ENCODE peak calls at places on chromosomes 11 and 22, in four cellular contexts. E is neural crest cell, A is gastrocnemius medialis, W is HFFc6. S is an unnamed sample.

GRCh38 chr11:62449451-62449851 is 30.6 kb downstream of the SCGB1A1 start:
- DNase-seq in E (no peak), A (no peak), W (no peak), S (no peak)

GRCh38 chr11:14445542-14446530 is 53.8 kb downstream of the COPB1 start:
- DNase-seq in E (no peak), A (no peak), W (no peak), S (no peak)

GRCh38 chr11:33211588-33211987 is 45.6 kb upstream of the HIPK3 start:
- DNase-seq in E (no peak), A (no peak), W (no peak), S (no peak)

GRCh38 chr11:17431139-17431538 is 42.7 kb upstream of the KCNJ11 start:
- DNase-seq in E (no peak), A (no peak), W (no peak), S (no peak)

GRCh38 chr11:110230377-110230776 is 66.0 kb downstream of the RDX start:
- DNase-seq in E (no peak), A (no peak), W (no peak), S (no peak)

GRCh38 chr11:111936045-111936400 is 1.1 kb upstream of the DIXDC1 start:
- DNase-seq in E (no peak), A (no peak), W (no peak), S (no peak)

GRCh38 chr11:61102667-61103491 is 590 bp downstream of the CD5 start:
- DNase-seq in E (no peak), A (no peak), W (no peak), S (no peak)

GRCh38 chr11:12461516-12461915 is 84.1 kb downstream of the PARVA start:
- DNase-seq in E (no peak), A (no peak), W (no peak), S (no peak)

GRCh38 chr22:37386441-37386840 is 40.8 kb downstream of the ELFN2 start:
- DNase-seq in E (peak; percentile 27), A (no peak), W (no peak), S (no peak)

GRCh38 chr11:911031-911889 is 650 bp upstream of the CHID1 start:
- DNase-seq in E (peak; percentile 40), A (peak; percentile 29), W (peak; percentile 28), S (no peak)

GRCh38 chr11:23097906-23098305 is 237.6 kb upstream of the CCDC179 start:
- DNase-seq in E (no peak), A (no peak), W (no peak), S (no peak)

GRCh38 chr11:6251990-6252473 is 7.6 kb upstream of the CCKBR start:
- DNase-seq in E (no peak), A (no peak), W (no peak), S (no peak)

GRCh38 chr11:91296628-91297027 is 928.0 kb upstream of the FAT3 start:
- DNase-seq in E (no peak), A (no peak), W (no peak), S (no peak)

GRCh38 chr11:119388103-119388502 is 6.6 kb upstream of the USP2 start:
- DNase-seq in E (no peak), A (no peak), W (no peak), S (no peak)

GRCh38 chr22:46373166-46373565 is 37.7 kb downstream of the TRMU start:
- DNase-seq in E (no peak), A (no peak), W (no peak), S (peak; percentile 37)

GRCh38 chr11:2107521-2107920 is 31.7 kb downstream of the IGF2 start:
- DNase-seq in E (no peak), A (no peak), W (no peak), S (no peak)

GRCh38 chr11:86934933-86935579 is 20.1 kb downstream of the FZD4 start:
- DNase-seq in E (no peak), A (no peak), W (no peak), S (no peak)

GRCh38 chr11:10450451-10451398 is 4.3 kb upstream of the AMPD3 start:
- DNase-seq in E (peak; percentile 33), A (peak; percentile 55), W (no peak), S (peak; percentile 32)
- TF ChIP-seq CTCF in E (peak; percentile 74), A (peak; percentile 45), W (peak; percentile 76), S (peak; percentile 21)

GRCh38 chr11:44522294-44522693 is 43.2 kb upstream of the CD82 start:
- DNase-seq in E (no peak), A (no peak), W (no peak), S (no peak)

GRCh38 chr11:44517541-44517940 is 47.9 kb upstream of the CD82 start:
- DNase-seq in E (no peak), A (no peak), W (no peak), S (no peak)

GRCh38 chr11:44519989-44520737 is 45.3 kb upstream of the CD82 start:
- DNase-seq in E (no peak), A (no peak), W (no peak), S (no peak)

GRCh38 chr11:44518968-44519550 is 46.4 kb upstream of the CD82 start:
- DNase-seq in E (no peak), A (no peak), W (no peak), S (no peak)

GRCh38 chr11:44521148-44521547 is 44.3 kb upstream of the CD82 start:
- DNase-seq in E (no peak), A (no peak), W (no peak), S (no peak)
- TF ChIP-seq CTCF in E (no peak), A (no peak), W (no peak), S (no peak)

DNA sequence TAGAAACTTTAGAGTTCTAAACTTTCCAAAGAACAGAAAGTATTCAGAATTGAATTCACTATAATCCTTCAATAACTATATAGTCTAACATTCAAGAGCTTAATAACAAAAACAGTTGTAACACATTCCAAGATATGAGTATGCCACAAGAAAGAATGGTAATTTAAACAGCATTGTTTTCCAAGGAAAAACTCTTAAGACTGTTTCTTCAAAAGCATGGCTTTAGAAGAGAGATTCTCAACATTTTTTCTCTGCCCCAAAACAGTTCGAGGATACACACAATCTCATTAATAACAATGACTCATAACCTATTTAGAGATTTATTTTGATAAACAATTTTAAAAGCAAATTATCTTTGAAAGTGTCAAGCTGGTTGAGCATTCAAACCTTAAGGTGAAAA is 16.7 kb upstream of the ARHGAP32 start:
- DNase-seq in E (no peak), A (no peak), W (no peak), S (no peak)
- TF ChIP-seq CTCF in E (no peak), A (no peak), W (no peak), S (no peak)

GRCh38 chr11:72787262-72788104 is 6.4 kb downstream of the STARD10 start:
- DNase-seq in E (no peak), A (no peak), W (no peak), S (no peak)
- TF ChIP-seq CTCF in E (peak; percentile 46), A (no peak), W (no peak), S (no peak)

GRCh38 chr11:104765401-104765800 is 132.9 kb downstream of the CASP12 start:
- DNase-seq in E (no peak), A (no peak), W (no peak), S (no peak)
- TF ChIP-seq CTCF in E (no peak), A (no peak), W (no peak), S (no peak)

GRCh38 chr11:121762820-121763219 is 310.1 kb upstream of the SORL1-AS1 start:
- DNase-seq in E (no peak), A (no peak), W (no peak), S (no peak)
- TF ChIP-seq CTCF in E (no peak), A (no peak), W (no peak), S (no peak)

GRCh38 chr22:36344106-36344827 is 43.5 kb downstream of the MYH9 start:
- DNase-seq in E (no peak), A (no peak), W (no peak), S (no peak)

GRCh38 chr22:36340621-36341020 is 47.1 kb downstream of the MYH9 start:
- DNase-seq in E (no peak), A (no peak), W (no peak), S (no peak)

GRCh38 chr22:36341640-36342041 is 46.1 kb downstream of the MYH9 start:
- DNase-seq in E (no peak), A (no peak), W (no peak), S (no peak)

GRCh38 chr22:36343070-36343719 is 44.6 kb downstream of the MYH9 start:
- DNase-seq in E (no peak), A (no peak), W (no peak), S (no peak)

GRCh38 chr22:36343720-36344105 is 44.1 kb downstream of the MYH9 start:
- DNase-seq in E (no peak), A (no peak), W (no peak), S (no peak)
- TF ChIP-seq CTCF in E (no peak), A (no peak), W (no peak), S (no peak)